ENCODE peak calls at places on chromosomes 16 and 17, in four cellular contexts. G, I, N and K are unnamed samples.

GRCh38 chr17:57810740-57811632 is 38.9 kb downstream of the MRPS23 start:
- DNase-seq in N (no peak), G (no peak), I (peak; percentile 46), K (peak; percentile 91)

GRCh38 chr16:2319606-2320005 is 20.9 kb downstream of the ABCA3 start:
- DNase-seq in I (no peak), N (no peak), G (no peak), K (no peak)

GRCh38 chr16:88059701-88060386 is 108.6 kb downstream of the BANP start:
- DNase-seq in G (no peak), N (no peak), I (no peak), K (no peak)

GRCh38 chr17:17606416-17607000 is 15.0 kb upstream of the PEMT start:
- DNase-seq in N (no peak), I (no peak), G (no peak), K (no peak)

GRCh38 chr16:30609002-30609927 is 924 bp downstream of the ZNF689 start:
- DNase-seq in G (peak; percentile 81), I (peak; percentile 41), N (peak; percentile 23), K (no peak)

GRCh38 chr16:52573365-52574104 is 26.6 kb upstream of the TOX3 start:
- DNase-seq in G (no peak), I (no peak), N (no peak), K (no peak)

GRCh38 chr16:1181715-1182671 is 29.1 kb downstream of the CACNA1H start:
- DNase-seq in I (peak; percentile 77), G (no peak), N (peak; percentile 53), K (no peak)

GRCh38 chr16:85437161-85438052 is 175.7 kb upstream of the GSE1 start:
- DNase-seq in N (no peak), G (no peak), I (no peak), K (no peak)

GRCh38 chr16:3950343-3951193 is 70.1 kb upstream of the CREBBP start:
- DNase-seq in I (peak; percentile 99), N (peak; percentile 70), G (peak; percentile 50), K (no peak)

GRCh38 chr16:3949287-3949686 is 68.8 kb upstream of the CREBBP start:
- DNase-seq in G (no peak), I (peak; percentile 33), N (no peak), K (no peak)

GRCh38 chr17:72592967-72593325 is 472.1 kb downstream of the SOX9 start:
- DNase-seq in G (no peak), I (no peak), N (no peak), K (no peak)

GRCh38 chr16:67063008-67063407 is 34.1 kb downstream of the CBFB start:
- DNase-seq in G (no peak), I (no peak), N (no peak), K (no peak)

GRCh38 chr17:50649042-50649908 is 14.6 kb downstream of the ABCC3 start:
- DNase-seq in I (peak; percentile 23), G (no peak), N (no peak), K (no peak)

GRCh38 chr16:87324411-87325275 is 7.5 kb upstream of the C16orf95 start:
- DNase-seq in I (peak; percentile 36), G (peak; percentile 80), N (no peak), K (no peak)

GRCh38 chr16:116015-116414 is 22.5 kb downstream of the NPRL3 start:
- DNase-seq in I (no peak), N (no peak), G (no peak), K (no peak)

GRCh38 chr16:74275031-74275636 is 21.5 kb upstream of the PSMD7 start:
- DNase-seq in I (peak; percentile 48), G (no peak), N (no peak), K (no peak)

GRCh38 chr16:87584271-87584670 is 18.0 kb upstream of the JPH3 start:
- DNase-seq in N (no peak), I (peak; percentile 48), G (no peak), K (no peak)

GRCh38 chr17:38424297-38424972 is 3.8 kb upstream of the ARHGAP23 start:
- DNase-seq in I (no peak), N (no peak), G (no peak), K (no peak)

GRCh38 chr16:30418350-30419181 is 11.2 kb downstream of the ZNF771 start:
- DNase-seq in I (no peak), N (no peak), G (no peak), K (no peak)

GRCh38 chr17:50151041-50151936 is 812 bp upstream of the PPP1R9B start:
- DNase-seq in N (peak; percentile 51), I (peak; percentile 94), G (peak; percentile 95), K (peak; percentile 96)

GRCh38 chr17:46968224-46968834 is 10.7 kb downstream of the RPRML start:
- DNase-seq in I (no peak), G (no peak), N (no peak), K (no peak)

GRCh38 chr16:4212934-4213296 is 29.0 kb downstream of the SRL start:
- DNase-seq in I (peak; percentile 21), N (no peak), G (no peak), K (no peak)

GRCh38 chr17:17710728-17711541 is 29.7 kb downstream of the RAI1 start:
- DNase-seq in I (peak; percentile 91), N (no peak), G (no peak), K (no peak)

GRCh38 chr17:64056269-64057005 is 36.0 kb upstream of the ICAM2 start:
- DNase-seq in N (no peak), G (no peak), I (no peak), K (no peak)